ENCODE peak calls at places on chromosome 22, in seven cellular contexts. One of them, this sample, is unnamed. For H3K4me1, the result is how much of the 10 kb centered on the place peaks cover.

GRCh38 chr22:27531782-27532530 is 269.6 kb downstream of the MN1 start:
- DNase-seq in upper lobe of left lung: no peak
- DNase-seq in prostate gland: no peak
- DNase-seq in transverse colon: no peak
- DNase-seq in sigmoid colon: no peak
- DNase-seq in GM23338: no peak
- DNase-seq in SK-N-SH: no peak
- DNase-seq in this sample: no peak

GRCh38 chr22:19786264-19786585 is 25.6 kb downstream of the TBX1 start:
- DNase-seq in sigmoid colon: no peak
- DNase-seq in prostate gland: no peak
- DNase-seq in GM23338: no peak
- DNase-seq in upper lobe of left lung: no peak
- DNase-seq in SK-N-SH: no peak
- DNase-seq in transverse colon: no peak
- DNase-seq in this sample: no peak

GRCh38 chr22:41910050-41910598 is 4.8 kb downstream of the SHISA8 start:
- DNase-seq in sigmoid colon: no peak
- DNase-seq in transverse colon: no peak
- DNase-seq in SK-N-SH: peak
- DNase-seq in GM23338: peak
- DNase-seq in upper lobe of left lung: no peak
- DNase-seq in prostate gland: no peak
- DNase-seq in this sample: no peak

GRCh38 chr22:17303840-17304779 is 65.2 kb upstream of the CECR2 start:
- DNase-seq in sigmoid colon: no peak
- DNase-seq in upper lobe of left lung: no peak
- DNase-seq in prostate gland: no peak
- DNase-seq in SK-N-SH: no peak
- DNase-seq in transverse colon: peak
- DNase-seq in GM23338: no peak
- DNase-seq in this sample: peak

GRCh38 chr22:25950101-25950500 is 208.1 kb downstream of the MYO18B start:
- DNase-seq in transverse colon: no peak
- DNase-seq in GM23338: no peak
- DNase-seq in sigmoid colon: no peak
- DNase-seq in SK-N-SH: no peak
- DNase-seq in upper lobe of left lung: no peak
- DNase-seq in prostate gland: no peak
- DNase-seq in this sample: no peak

GRCh38 chr22:50486561-50487289 is at the start of gene MIOX:
- DNase-seq in prostate gland: no peak
- DNase-seq in GM23338: no peak
- DNase-seq in SK-N-SH: no peak
- DNase-seq in transverse colon: no peak
- DNase-seq in sigmoid colon: no peak
- DNase-seq in upper lobe of left lung: no peak
- DNase-seq in this sample: no peak

GRCh38 chr22:36136475-36136874 is 24.1 kb downstream of the APOL3 start:
- DNase-seq in sigmoid colon: peak
- DNase-seq in prostate gland: no peak
- DNase-seq in upper lobe of left lung: no peak
- DNase-seq in GM23338: no peak
- DNase-seq in transverse colon: no peak
- DNase-seq in SK-N-SH: no peak
- DNase-seq in this sample: no peak

GRCh38 chr22:42368379-42369249 is 63.6 kb downstream of the NFAM1 start:
- DNase-seq in SK-N-SH: no peak
- DNase-seq in sigmoid colon: peak
- DNase-seq in GM23338: peak
- DNase-seq in upper lobe of left lung: peak
- DNase-seq in prostate gland: no peak
- DNase-seq in transverse colon: peak
- DNase-seq in this sample: no peak

GRCh38 chr22:32916025-32916424 is 114.5 kb downstream of the TIMP3 start:
- DNase-seq in SK-N-SH: no peak
- DNase-seq in sigmoid colon: no peak
- DNase-seq in prostate gland: no peak
- DNase-seq in upper lobe of left lung: no peak
- DNase-seq in transverse colon: no peak
- DNase-seq in GM23338: no peak
- DNase-seq in this sample: no peak

GRCh38 chr22:42700355-42700754 is 20.3 kb downstream of the A4GALT start:
- DNase-seq in sigmoid colon: no peak
- DNase-seq in prostate gland: no peak
- DNase-seq in transverse colon: no peak
- DNase-seq in upper lobe of left lung: no peak
- DNase-seq in SK-N-SH: no peak
- DNase-seq in GM23338: no peak
- DNase-seq in this sample: no peak

GRCh38 chr22:50684986-50685385 is 12.4 kb downstream of the SHANK3 start:
- DNase-seq in sigmoid colon: no peak
- DNase-seq in prostate gland: no peak
- DNase-seq in GM23338: no peak
- DNase-seq in upper lobe of left lung: peak
- DNase-seq in SK-N-SH: peak
- DNase-seq in transverse colon: no peak
- DNase-seq in this sample: peak

GRCh38 chr22:29004647-29005371 is 56.8 kb downstream of the C22orf31 start:
- DNase-seq in GM23338: peak
- DNase-seq in prostate gland: peak
- DNase-seq in transverse colon: peak
- DNase-seq in upper lobe of left lung: peak
- DNase-seq in sigmoid colon: no peak
- DNase-seq in SK-N-SH: peak
- DNase-seq in this sample: peak

GRCh38 chr22:19879996-19880785 is 25.5 kb upstream of the GNB1L start:
- DNase-seq in upper lobe of left lung: no peak
- DNase-seq in sigmoid colon: peak
- DNase-seq in SK-N-SH: peak
- DNase-seq in GM23338: no peak
- DNase-seq in prostate gland: no peak
- DNase-seq in transverse colon: no peak
- DNase-seq in this sample: no peak

GRCh38 chr22:28548411-28548810 is 131.2 kb downstream of the TTC28 start:
- DNase-seq in upper lobe of left lung: no peak
- DNase-seq in sigmoid colon: no peak
- DNase-seq in SK-N-SH: no peak
- DNase-seq in GM23338: no peak
- DNase-seq in prostate gland: no peak
- DNase-seq in transverse colon: no peak
- DNase-seq in this sample: no peak

GRCh38 chr22:50252081-50253045 is 1.3 kb upstream of the HDAC10 start:
- DNase-seq in sigmoid colon: peak
- DNase-seq in GM23338: peak
- DNase-seq in upper lobe of left lung: peak
- DNase-seq in prostate gland: peak
- DNase-seq in transverse colon: peak
- DNase-seq in SK-N-SH: peak
- DNase-seq in this sample: peak

GRCh38 chr22:19876941-19877625 is 22.4 kb upstream of the GNB1L start:
- DNase-seq in transverse colon: no peak
- DNase-seq in upper lobe of left lung: peak
- DNase-seq in prostate gland: no peak
- DNase-seq in sigmoid colon: peak
- DNase-seq in GM23338: no peak
- DNase-seq in SK-N-SH: peak
- DNase-seq in this sample: no peak

GRCh38 chr22:27810566-27810965 is 9.0 kb upstream of the MN1 start:
- DNase-seq in sigmoid colon: peak
- DNase-seq in upper lobe of left lung: no peak
- DNase-seq in GM23338: no peak
- DNase-seq in SK-N-SH: no peak
- DNase-seq in transverse colon: peak
- DNase-seq in prostate gland: peak
- DNase-seq in this sample: peak

GRCh38 chr22:28329582-28330073 is 350.0 kb downstream of the TTC28 start:
- DNase-seq in prostate gland: no peak
- DNase-seq in upper lobe of left lung: no peak
- DNase-seq in GM23338: no peak
- DNase-seq in SK-N-SH: no peak
- DNase-seq in sigmoid colon: no peak
- DNase-seq in transverse colon: no peak
- DNase-seq in this sample: no peak

GRCh38 chr22:39233736-39234120 is 11.1 kb downstream of the PDGFB start:
- DNase-seq in transverse colon: no peak
- DNase-seq in SK-N-SH: no peak
- DNase-seq in prostate gland: no peak
- DNase-seq in upper lobe of left lung: no peak
- DNase-seq in GM23338: no peak
- DNase-seq in sigmoid colon: no peak
- DNase-seq in this sample: no peak

GRCh38 chr22:39232806-39233735 is 11.7 kb downstream of the PDGFB start:
- DNase-seq in transverse colon: no peak
- DNase-seq in GM23338: no peak
- DNase-seq in SK-N-SH: no peak
- DNase-seq in sigmoid colon: no peak
- DNase-seq in upper lobe of left lung: no peak
- DNase-seq in prostate gland: no peak
- DNase-seq in this sample: no peak

GRCh38 chr22:39231197-39231950 is 13.4 kb downstream of the PDGFB start:
- DNase-seq in sigmoid colon: no peak
- DNase-seq in transverse colon: no peak
- DNase-seq in GM23338: no peak
- DNase-seq in upper lobe of left lung: no peak
- DNase-seq in SK-N-SH: no peak
- DNase-seq in prostate gland: no peak
- DNase-seq in this sample: no peak

GRCh38 chr22:39230261-39231196 is 14.3 kb downstream of the PDGFB start:
- DNase-seq in upper lobe of left lung: no peak
- DNase-seq in SK-N-SH: no peak
- DNase-seq in sigmoid colon: no peak
- DNase-seq in transverse colon: no peak
- DNase-seq in GM23338: peak
- DNase-seq in prostate gland: no peak
- DNase-seq in this sample: no peak

GRCh38 chr22:39232246-39232645 is 12.5 kb downstream of the PDGFB start:
- DNase-seq in SK-N-SH: no peak
- DNase-seq in upper lobe of left lung: no peak
- DNase-seq in GM23338: no peak
- DNase-seq in sigmoid colon: no peak
- DNase-seq in prostate gland: no peak
- DNase-seq in transverse colon: no peak
- DNase-seq in this sample: no peak
- H3K4me1 ChIP-seq in SK-N-SH: under half
- H3K4me1 ChIP-seq in upper lobe of left lung: half or more
- H3K4me1 ChIP-seq in GM23338: under half
- H3K4me1 ChIP-seq in sigmoid colon: under half
- H3K4me1 ChIP-seq in prostate gland: under half
- H3K4me1 ChIP-seq in transverse colon: under half
- H3K4me1 ChIP-seq in this sample: under half

DNA sequence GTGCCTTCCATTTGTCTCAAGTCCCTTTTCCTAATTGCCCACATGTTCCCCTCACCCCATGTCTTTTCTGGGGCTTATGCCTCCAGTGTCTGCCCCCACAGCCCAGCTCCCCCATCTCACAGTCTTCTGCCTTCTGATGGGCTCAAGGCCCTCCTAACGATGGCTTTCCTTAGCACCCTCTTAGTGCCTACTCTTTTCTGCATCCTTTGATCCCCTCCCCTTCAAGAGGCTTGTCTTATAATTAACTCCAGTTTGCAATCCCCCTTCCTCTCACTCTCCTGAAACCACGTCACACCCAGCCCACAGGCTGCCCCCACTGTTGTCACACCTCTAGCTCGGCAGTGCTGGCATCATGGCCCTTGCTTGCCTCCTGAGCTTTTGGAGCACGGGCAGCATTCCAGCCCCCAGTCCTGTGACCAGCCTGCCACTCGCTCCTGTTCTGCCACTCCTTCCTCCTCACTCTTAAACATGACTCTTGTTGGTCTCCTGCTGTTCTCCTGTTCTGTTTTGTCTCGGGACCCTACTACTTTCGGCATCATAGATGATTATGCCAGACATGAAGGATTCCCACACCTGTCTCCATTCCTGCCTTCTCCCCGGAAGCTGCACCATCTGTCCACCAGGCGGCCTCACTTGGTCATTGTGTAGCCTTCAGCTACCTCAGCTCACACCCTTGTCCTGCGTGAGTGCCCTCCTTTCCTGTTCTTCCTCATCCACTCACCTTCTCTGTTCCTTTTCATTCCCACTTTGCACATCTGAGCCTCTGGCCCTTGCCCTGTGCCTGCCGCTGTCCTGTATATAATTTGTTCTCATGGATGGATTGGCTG is 26.1 kb downstream of the UBE2L3 start:
- DNase-seq in upper lobe of left lung: no peak
- DNase-seq in transverse colon: no peak
- DNase-seq in sigmoid colon: no peak
- DNase-seq in GM23338: peak
- DNase-seq in prostate gland: no peak
- DNase-seq in SK-N-SH: peak
- DNase-seq in this sample: peak
- TF ChIP-seq POLR2AphosphoS5 in upper lobe of left lung: no peak
- TF ChIP-seq POLR2AphosphoS5 in transverse colon: no peak
- TF ChIP-seq POLR2AphosphoS5 in sigmoid colon: no peak
- TF ChIP-seq POLR2AphosphoS5 in GM23338: no peak
- TF ChIP-seq POLR2AphosphoS5 in prostate gland: no peak
- TF ChIP-seq POLR2AphosphoS5 in SK-N-SH: no peak
- TF ChIP-seq POLR2AphosphoS5 in this sample: no peak

GRCh38 chr22:30416843-30417242 is 8.7 kb upstream of the MTFP1 start:
- DNase-seq in GM23338: no peak
- DNase-seq in sigmoid colon: no peak
- DNase-seq in transverse colon: no peak
- DNase-seq in prostate gland: peak
- DNase-seq in upper lobe of left lung: no peak
- DNase-seq in SK-N-SH: no peak
- DNase-seq in this sample: no peak
- H3K4me1 ChIP-seq in GM23338: under half
- H3K4me1 ChIP-seq in sigmoid colon: under half
- H3K4me1 ChIP-seq in transverse colon: under half
- H3K4me1 ChIP-seq in prostate gland: under half
- H3K4me1 ChIP-seq in upper lobe of left lung: under half
- H3K4me1 ChIP-seq in SK-N-SH: under half
- H3K4me1 ChIP-seq in this sample: half or more

GRCh38 chr22:23682827-23683355 is 7.9 kb upstream of the RGL4 start:
- DNase-seq in upper lobe of left lung: no peak
- DNase-seq in sigmoid colon: peak
- DNase-seq in transverse colon: no peak
- DNase-seq in SK-N-SH: no peak
- DNase-seq in GM23338: peak
- DNase-seq in prostate gland: no peak
- DNase-seq in this sample: peak
- TF ChIP-seq POLR2AphosphoS5 in upper lobe of left lung: no peak
- TF ChIP-seq POLR2AphosphoS5 in sigmoid colon: no peak
- TF ChIP-seq POLR2AphosphoS5 in transverse colon: no peak
- TF ChIP-seq POLR2AphosphoS5 in SK-N-SH: no peak
- TF ChIP-seq POLR2AphosphoS5 in GM23338: no peak
- TF ChIP-seq POLR2AphosphoS5 in prostate gland: no peak
- TF ChIP-seq POLR2AphosphoS5 in this sample: no peak

DNA sequence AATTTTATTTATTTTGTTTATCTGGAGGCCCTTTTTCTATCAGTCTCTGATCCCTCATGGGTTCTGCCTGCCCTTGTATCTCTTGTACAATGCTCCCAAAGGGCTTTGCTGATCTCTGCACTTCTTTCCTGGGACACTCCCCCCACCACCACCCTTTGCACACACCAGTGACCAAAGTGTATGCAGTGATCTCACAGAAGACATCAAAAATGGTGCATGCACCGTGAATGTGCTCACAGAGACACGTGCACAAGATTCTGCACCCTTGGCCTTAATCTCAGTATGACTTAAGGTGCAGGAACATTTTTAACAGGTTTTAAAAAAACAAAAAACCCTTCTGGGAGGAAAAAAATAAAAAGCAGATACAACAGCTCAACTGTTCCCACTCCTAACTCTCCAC is 12.2 kb upstream of the ADSL start:
- DNase-seq in prostate gland: no peak
- DNase-seq in upper lobe of left lung: no peak
- DNase-seq in SK-N-SH: no peak
- DNase-seq in transverse colon: no peak
- DNase-seq in sigmoid colon: no peak
- DNase-seq in GM23338: no peak
- DNase-seq in this sample: no peak
- H3K4me1 ChIP-seq in prostate gland: under half
- H3K4me1 ChIP-seq in upper lobe of left lung: under half
- H3K4me1 ChIP-seq in SK-N-SH: under half
- H3K4me1 ChIP-seq in transverse colon: under half
- H3K4me1 ChIP-seq in sigmoid colon: under half
- H3K4me1 ChIP-seq in GM23338: under half
- H3K4me1 ChIP-seq in this sample: under half